ENCODE peak calls at places on chromosomes 11 and 22, in five cellular contexts. T is stomach, I is heart left ventricle, J is adrenal gland, P is IMR-90. W is an unnamed sample.
A peak's percentile ranks its signal among the peaks of the same experiment; 100 is the strongest.

GRCh38 chr11:110519816-110520215 is 90.1 kb downstream of the FDX1 start:
- DNase-seq in J (no peak), P (no peak), T (no peak), I (no peak), W (no peak)

GRCh38 chr11:79437981-79438630 is 2.7 kb downstream of the TENM4 start:
- DNase-seq in I (no peak), J (no peak), P (peak; percentile 63), T (no peak), W (no peak)

GRCh38 chr11:64355078-64355940 is 3.7 kb upstream of the RPS6KA4 start:
- DNase-seq in T (peak; percentile 85), I (peak; percentile 83), J (peak; percentile 87), P (peak; percentile 77), W (peak; percentile 84)

GRCh38 chr11:107988397-107989158 is 20.1 kb upstream of the CUL5 start:
- DNase-seq in T (no peak), P (no peak), I (no peak), J (no peak), W (no peak)

GRCh38 chr11:106077609-106078517 is at the start of gene AASDHPPT:
- DNase-seq in T (peak; percentile 34), I (no peak), P (peak; percentile 29), J (peak; percentile 56), W (peak; percentile 82)

GRCh38 chr11:61572913-61573312 is 8.0 kb downstream of the SYT7 start:
- DNase-seq in I (no peak), J (no peak), T (no peak), P (no peak), W (no peak)

GRCh38 chr11:59182457-59183151 is 10.7 kb downstream of the DTX4 start:
- DNase-seq in T (peak; percentile 44), J (no peak), I (no peak), P (no peak), W (peak; percentile 6)

GRCh38 chr11:36364551-36364950 is 68.5 kb downstream of the PRR5L start:
- DNase-seq in J (no peak), I (no peak), T (no peak), P (no peak), W (no peak)

GRCh38 chr11:76209956-76210885 is 3.9 kb upstream of the WNT11 start:
- DNase-seq in J (peak; percentile 76), P (peak; percentile 74), T (peak; percentile 50), I (peak; percentile 73), W (peak; percentile 32)

GRCh38 chr11:94027210-94027609 is 6.1 kb downstream of the HEPHL1 start:
- DNase-seq in I (no peak), P (no peak), T (no peak), J (no peak), W (no peak)

GRCh38 chr11:76610371-76610770 is 60.2 kb downstream of the LRRC32 start:
- DNase-seq in J (no peak), I (peak; percentile 12), T (no peak), P (no peak), W (no peak)

GRCh38 chr11:118135796-118136165 is 16.8 kb downstream of the SCN4B start:
- DNase-seq in T (no peak), J (no peak), P (no peak), I (no peak), W (no peak)

GRCh38 chr11:60985501-60985900 is 14.0 kb downstream of the CD6 start:
- DNase-seq in J (no peak), T (no peak), P (no peak), I (no peak), W (no peak)

GRCh38 chr11:115420524-115420923 is 83.7 kb downstream of the CADM1 start:
- DNase-seq in T (no peak), P (no peak), I (no peak), J (no peak), W (no peak)

GRCh38 chr11:3162410-3163240 is 2.5 kb downstream of the OSBPL5 start:
- DNase-seq in T (no peak), I (peak; percentile 16), J (peak; percentile 14), P (no peak), W (no peak)

GRCh38 chr22:39291501-39291900 is 27.9 kb downstream of the RPL3 start:
- DNase-seq in I (no peak), T (no peak), P (no peak), J (no peak), W (no peak)
- TF ChIP-seq POLR2A in I (no peak), T (no peak), P (no peak), J (no peak), W (no peak)

GRCh38 chr11:67482736-67483497 is at the start of gene AIP:
- DNase-seq in T (peak; percentile 98), I (peak; percentile 98), P (peak; percentile 97), J (peak; percentile 98), W (peak; percentile 98)
- TF ChIP-seq POLR2A in T (no peak), I (peak; percentile 64), P (peak; percentile 77), J (peak; percentile 40), W (peak; percentile 72)

GRCh38 chr22:29837780-29838598 is at the start of gene ASCC2:
- DNase-seq in J (peak; percentile 99), P (peak; percentile 92), T (peak; percentile 100), I (peak; percentile 99), W (peak; percentile 99)
- TF ChIP-seq POLR2A in J (no peak), P (peak; percentile 44), T (no peak), I (peak; percentile 89), W (peak; percentile 83)

DNA sequence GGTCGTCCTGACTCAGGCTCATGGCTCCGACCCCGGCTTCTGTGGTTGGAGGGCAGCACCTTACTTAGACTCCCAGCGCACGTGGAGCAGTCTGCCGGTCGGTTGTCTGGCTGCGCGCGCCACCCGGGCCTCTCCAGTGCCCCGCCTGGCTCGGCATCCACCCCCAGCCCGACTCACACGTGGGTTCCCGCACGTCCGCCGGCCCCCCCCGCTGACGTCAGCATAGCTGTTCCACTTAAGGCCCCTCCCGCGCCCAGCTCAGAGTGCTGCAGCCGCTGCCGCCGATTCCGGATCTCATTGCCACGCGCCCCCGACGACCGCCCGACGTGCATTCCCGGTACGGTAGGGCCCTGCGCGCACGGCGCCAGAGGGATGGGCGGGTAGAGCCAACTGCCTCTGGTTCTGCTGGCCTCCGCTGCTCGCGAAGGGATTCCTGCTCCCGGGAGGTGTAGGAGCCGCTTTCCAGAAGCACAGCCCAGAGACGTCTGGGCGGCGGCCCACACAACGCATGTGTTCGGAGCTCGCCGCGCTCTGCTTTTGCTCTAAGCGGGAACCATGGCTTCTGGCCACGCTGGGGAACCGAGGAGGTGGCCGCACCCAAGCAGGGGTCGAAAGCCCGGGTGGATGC is at the start of gene LDHA:
- DNase-seq in J (peak; percentile 99), P (peak; percentile 94), I (peak; percentile 98), T (peak; percentile 97), W (peak; percentile 94)
- TF ChIP-seq POLR2A in J (peak; percentile 100), P (peak; percentile 100), I (peak; percentile 98), T (peak; percentile 79), W (peak; percentile 85)

GRCh38 chr22:31248138-31248745 is 36.1 kb downstream of the LIMK2 start:
- DNase-seq in I (peak; percentile 79), T (peak; percentile 57), J (peak; percentile 83), P (peak; percentile 94), W (peak; percentile 48)
- TF ChIP-seq POLR2A in I (peak; percentile 39), T (no peak), J (no peak), P (peak; percentile 87), W (no peak)

GRCh38 chr22:38796262-38796957 is 2.5 kb upstream of the DNAL4 start:
- DNase-seq in I (no peak), J (no peak), P (no peak), T (no peak), W (no peak)

GRCh38 chr22:38792833-38793232 is 1.1 kb downstream of the DNAL4 start:
- DNase-seq in I (no peak), P (peak; percentile 59), T (no peak), J (no peak), W (no peak)

GRCh38 chr22:38789606-38790005 is 4.3 kb downstream of the DNAL4 start:
- DNase-seq in J (no peak), T (no peak), I (no peak), P (no peak), W (no peak)

GRCh38 chr22:38795569-38795968 is 1.6 kb upstream of the DNAL4 start:
- DNase-seq in P (no peak), I (no peak), J (no peak), T (no peak), W (no peak)

GRCh38 chr22:38793721-38794466 is at the start of gene DNAL4:
- DNase-seq in P (peak; percentile 98), J (peak; percentile 92), I (peak; percentile 95), T (peak; percentile 97), W (peak; percentile 98)
- TF ChIP-seq POLR2A in P (no peak), J (peak; percentile 28), I (peak; percentile 66), T (no peak), W (peak; percentile 59)

GRCh38 chr11:132840660-132841059 is 691.6 kb downstream of the OPCML start:
- DNase-seq in T (no peak), P (no peak), I (no peak), J (no peak), W (no peak)
- TF ChIP-seq POLR2A in T (no peak), P (no peak), I (no peak), J (no peak), W (no peak)

DNA sequence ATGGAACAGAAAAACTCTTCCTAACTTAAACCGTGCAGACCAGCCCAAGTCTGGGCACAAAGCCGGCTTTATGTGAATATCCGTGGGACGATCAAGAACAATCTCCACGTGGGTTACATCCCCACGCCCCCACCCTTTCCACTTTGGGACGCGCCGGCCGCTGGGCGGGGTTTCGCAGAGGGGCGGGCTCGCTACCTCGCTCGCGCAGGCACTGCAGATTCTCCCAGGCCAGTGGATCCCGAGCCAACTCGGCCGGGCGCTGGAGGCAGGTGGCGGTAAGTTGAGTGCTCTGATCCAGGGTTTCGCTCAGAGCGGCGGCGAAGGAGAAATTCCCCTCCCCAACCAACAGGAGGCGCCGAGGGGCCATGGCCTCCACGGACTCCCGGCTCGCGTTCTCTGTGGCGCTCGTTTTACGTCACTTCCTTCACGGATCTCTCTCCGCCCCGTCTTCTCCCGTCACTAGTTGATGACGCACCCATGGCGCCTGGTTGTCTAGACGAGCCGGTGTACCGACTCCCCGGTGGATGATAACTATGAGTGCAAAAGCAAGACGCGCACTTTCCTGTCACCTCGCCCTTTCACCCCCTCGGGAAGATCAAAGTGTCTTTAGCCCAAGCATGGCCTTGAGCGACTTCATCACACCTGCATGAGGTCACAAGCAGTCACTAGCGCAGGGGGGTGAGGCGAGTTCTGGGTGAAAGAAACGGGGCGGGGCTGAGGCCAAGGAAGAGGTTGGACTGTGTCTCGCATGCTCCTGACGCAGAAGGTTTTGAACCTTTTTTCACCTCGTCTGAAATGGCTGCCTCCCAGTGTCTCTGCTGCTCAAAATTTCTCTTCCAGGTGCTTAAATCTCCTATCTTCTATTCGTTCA is at the start of the genes CFAP68 and FDXACB1:
- DNase-seq in T (peak; percentile 97), J (peak; percentile 96), P (peak; percentile 97), I (peak; percentile 98), W (peak; percentile 99)
- TF ChIP-seq POLR2A in T (no peak), J (peak; percentile 57), P (peak; percentile 34), I (peak; percentile 65), W (peak; percentile 89)

DNA sequence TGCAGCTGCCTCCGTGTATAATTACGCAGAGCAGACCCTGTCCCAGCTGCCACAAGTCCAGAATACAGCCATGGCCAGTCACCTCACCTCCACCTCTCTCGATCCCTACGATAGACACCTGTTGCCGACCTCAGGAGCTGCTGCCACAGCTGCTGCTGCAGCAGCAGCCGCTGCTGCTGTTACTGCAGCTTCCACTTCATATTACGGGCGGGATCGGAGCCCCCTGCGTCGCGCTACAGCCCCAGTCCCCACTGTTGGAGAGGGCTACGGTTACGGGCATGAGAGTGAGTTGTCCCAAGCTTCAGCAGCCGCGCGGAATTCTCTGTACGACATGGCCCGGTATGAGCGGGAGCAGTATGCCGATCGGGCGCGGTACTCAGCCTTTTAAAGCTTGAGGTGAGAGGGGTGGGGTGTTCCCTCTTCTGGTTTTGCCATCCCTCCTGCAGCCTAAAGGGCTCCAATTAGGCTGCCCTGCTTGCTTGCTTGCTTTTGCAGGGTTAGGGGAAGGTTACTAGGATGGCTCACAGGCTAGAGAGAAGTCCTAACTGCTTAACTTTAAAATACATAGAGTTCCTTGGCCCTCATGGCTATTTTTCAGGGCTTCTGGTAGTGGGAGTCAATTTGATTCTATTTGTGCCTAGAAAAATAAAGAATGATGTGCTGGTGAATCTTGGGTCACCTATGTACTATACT is 5.4 kb downstream of the RBM4 start:
- DNase-seq in I (no peak), J (no peak), P (no peak), T (no peak), W (no peak)
- TF ChIP-seq POLR2A in I (no peak), J (no peak), P (no peak), T (no peak), W (no peak)